ENCODE peak calls at places on chromosome 15, in seven cellular contexts. One of them, this sample, is unnamed.

GRCh38 chr15:40443255-40443654 is 2.5 kb downstream of the BAHD1 start:
- DNase-seq in psoas muscle: no peak
- DNase-seq in body of pancreas: no peak
- DNase-seq in WERI-Rb-1: no peak
- DNase-seq in CD8-positive, alpha-beta T cell: no peak
- DNase-seq in tibial artery: no peak
- DNase-seq in upper lobe of right lung: no peak
- DNase-seq in this sample: no peak

GRCh38 chr15:92907229-92907628 is 7.1 kb downstream of the CHD2 start:
- DNase-seq in psoas muscle: no peak
- DNase-seq in body of pancreas: no peak
- DNase-seq in WERI-Rb-1: no peak
- DNase-seq in CD8-positive, alpha-beta T cell: no peak
- DNase-seq in tibial artery: no peak
- DNase-seq in upper lobe of right lung: no peak
- DNase-seq in this sample: no peak

GRCh38 chr15:62545392-62546227 is 380.5 kb upstream of the C2CD4B start:
- DNase-seq in psoas muscle: peak
- DNase-seq in body of pancreas: peak
- DNase-seq in WERI-Rb-1: no peak
- DNase-seq in CD8-positive, alpha-beta T cell: no peak
- DNase-seq in tibial artery: peak
- DNase-seq in upper lobe of right lung: no peak
- DNase-seq in this sample: no peak

GRCh38 chr15:63434567-63435219 is 53.0 kb upstream of the CA12 start:
- DNase-seq in psoas muscle: no peak
- DNase-seq in body of pancreas: no peak
- DNase-seq in WERI-Rb-1: no peak
- DNase-seq in CD8-positive, alpha-beta T cell: no peak
- DNase-seq in tibial artery: no peak
- DNase-seq in upper lobe of right lung: no peak
- DNase-seq in this sample: no peak

GRCh38 chr15:62845239-62846126 is 197.1 kb upstream of the TPM1 start:
- DNase-seq in psoas muscle: no peak
- DNase-seq in body of pancreas: no peak
- DNase-seq in WERI-Rb-1: no peak
- DNase-seq in CD8-positive, alpha-beta T cell: no peak
- DNase-seq in tibial artery: no peak
- DNase-seq in upper lobe of right lung: no peak
- DNase-seq in this sample: no peak

GRCh38 chr15:101439920-101440319 is 49.6 kb downstream of the PCSK6 start:
- DNase-seq in psoas muscle: no peak
- DNase-seq in body of pancreas: peak
- DNase-seq in WERI-Rb-1: no peak
- DNase-seq in CD8-positive, alpha-beta T cell: no peak
- DNase-seq in tibial artery: no peak
- DNase-seq in upper lobe of right lung: no peak
- DNase-seq in this sample: no peak

GRCh38 chr15:80498652-80499051 is 94.5 kb downstream of the ARNT2 start:
- DNase-seq in psoas muscle: no peak
- DNase-seq in body of pancreas: no peak
- DNase-seq in WERI-Rb-1: no peak
- DNase-seq in CD8-positive, alpha-beta T cell: peak
- DNase-seq in tibial artery: no peak
- DNase-seq in upper lobe of right lung: no peak
- DNase-seq in this sample: no peak

GRCh38 chr15:36707884-36708430 is 128.5 kb downstream of the CDIN1 start:
- DNase-seq in psoas muscle: no peak
- DNase-seq in body of pancreas: no peak
- DNase-seq in WERI-Rb-1: no peak
- DNase-seq in CD8-positive, alpha-beta T cell: no peak
- DNase-seq in tibial artery: no peak
- DNase-seq in upper lobe of right lung: no peak
- DNase-seq in this sample: no peak

GRCh38 chr15:78167227-78167888 is 18.2 kb downstream of the IDH3A start:
- DNase-seq in psoas muscle: no peak
- DNase-seq in body of pancreas: no peak
- DNase-seq in WERI-Rb-1: no peak
- DNase-seq in CD8-positive, alpha-beta T cell: no peak
- DNase-seq in tibial artery: no peak
- DNase-seq in upper lobe of right lung: no peak
- DNase-seq in this sample: no peak

GRCh38 chr15:34514251-34514760 is 69.1 kb downstream of the GOLGA8B start:
- DNase-seq in psoas muscle: peak
- DNase-seq in body of pancreas: peak
- DNase-seq in WERI-Rb-1: peak
- DNase-seq in CD8-positive, alpha-beta T cell: no peak
- DNase-seq in tibial artery: no peak
- DNase-seq in upper lobe of right lung: no peak
- DNase-seq in this sample: no peak

GRCh38 chr15:36161781-36162212 is 417.6 kb upstream of the CDIN1 start:
- DNase-seq in psoas muscle: peak
- DNase-seq in body of pancreas: peak
- DNase-seq in WERI-Rb-1: no peak
- DNase-seq in CD8-positive, alpha-beta T cell: no peak
- DNase-seq in tibial artery: peak
- DNase-seq in upper lobe of right lung: no peak
- DNase-seq in this sample: no peak

GRCh38 chr15:92661069-92661468 is 5.5 kb upstream of the FAM174B start:
- DNase-seq in psoas muscle: no peak
- DNase-seq in body of pancreas: no peak
- DNase-seq in WERI-Rb-1: no peak
- DNase-seq in CD8-positive, alpha-beta T cell: no peak
- DNase-seq in tibial artery: no peak
- DNase-seq in upper lobe of right lung: no peak
- DNase-seq in this sample: no peak

GRCh38 chr15:51030649-51031316 is 63.9 kb downstream of the TNFAIP8L3 start:
- DNase-seq in psoas muscle: no peak
- DNase-seq in body of pancreas: peak
- DNase-seq in WERI-Rb-1: no peak
- DNase-seq in CD8-positive, alpha-beta T cell: no peak
- DNase-seq in tibial artery: peak
- DNase-seq in upper lobe of right lung: no peak
- DNase-seq in this sample: no peak

DNA sequence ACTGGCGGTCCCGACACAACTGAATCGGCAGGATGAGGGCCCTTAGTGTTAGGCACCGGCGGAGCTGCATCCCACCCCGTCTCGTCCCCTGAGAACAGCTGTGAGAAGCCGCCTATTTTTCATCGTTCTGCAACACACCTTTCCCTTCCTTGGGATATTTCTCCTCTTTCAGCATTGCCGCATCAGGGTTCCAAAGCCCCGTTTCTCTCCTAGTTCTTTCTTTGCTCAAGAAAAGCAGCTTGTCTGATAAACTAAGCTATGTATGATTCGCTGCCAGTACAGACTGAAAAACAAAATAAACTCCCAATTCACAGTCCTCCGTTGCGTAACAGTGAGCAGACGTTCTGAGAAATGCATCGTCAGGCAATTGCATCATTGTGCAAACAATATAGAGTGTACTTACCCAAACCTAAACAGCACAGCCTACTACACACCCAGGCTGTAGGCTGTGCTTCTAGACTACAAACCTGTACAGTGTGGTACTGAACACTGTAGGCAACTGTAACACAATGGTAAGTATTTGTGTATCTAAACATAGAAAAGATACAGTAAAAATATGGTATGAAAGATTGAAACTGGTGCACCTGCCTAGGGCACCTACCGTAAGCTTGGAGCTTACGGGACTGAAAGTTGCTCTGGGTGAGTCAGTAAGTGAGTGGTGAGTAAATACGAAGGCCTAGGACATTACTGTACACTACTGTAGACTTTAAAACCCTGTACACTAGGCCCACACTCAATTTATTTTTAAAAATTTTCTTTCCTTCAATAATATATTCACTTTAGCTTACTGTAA is 8.9 kb upstream of the ADAMTS17 start:
- DNase-seq in psoas muscle: no peak
- DNase-seq in body of pancreas: peak
- DNase-seq in WERI-Rb-1: no peak
- DNase-seq in CD8-positive, alpha-beta T cell: no peak
- DNase-seq in tibial artery: peak
- DNase-seq in upper lobe of right lung: no peak
- DNase-seq in this sample: no peak
- H3K27ac ChIP-seq in psoas muscle: peak
- H3K27ac ChIP-seq in body of pancreas: peak
- H3K27ac ChIP-seq in WERI-Rb-1: no peak
- H3K27ac ChIP-seq in CD8-positive, alpha-beta T cell: no peak
- H3K27ac ChIP-seq in tibial artery: peak
- H3K27ac ChIP-seq in upper lobe of right lung: peak
- H3K27ac ChIP-seq in this sample: peak

DNA sequence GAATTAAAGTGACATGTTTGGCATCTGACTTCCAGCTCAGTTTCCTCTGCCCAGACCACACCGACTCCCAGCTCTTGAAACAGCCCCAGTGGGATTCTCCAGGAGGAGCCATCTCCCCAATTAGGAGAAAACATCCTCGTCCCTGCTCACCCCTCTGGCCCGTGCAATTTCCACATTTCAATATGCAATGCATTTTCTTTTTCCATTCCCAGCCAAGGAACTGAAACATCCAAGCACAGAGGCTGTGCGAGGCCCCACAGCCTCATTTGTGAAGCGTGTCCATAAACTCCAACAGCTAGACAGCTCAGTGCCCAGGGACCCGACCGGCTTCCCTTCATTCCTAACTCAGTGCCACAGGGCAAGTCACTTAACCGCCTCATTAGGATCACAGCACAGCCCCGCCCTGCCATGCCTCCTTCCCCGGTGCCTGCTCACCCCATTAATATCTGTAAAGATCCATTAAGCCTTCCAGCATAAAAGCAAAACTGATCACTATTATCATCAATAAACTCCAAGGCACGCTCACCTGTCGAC is 204.2 kb upstream of the IGF1R start:
- DNase-seq in psoas muscle: no peak
- DNase-seq in body of pancreas: no peak
- DNase-seq in WERI-Rb-1: no peak
- DNase-seq in CD8-positive, alpha-beta T cell: no peak
- DNase-seq in tibial artery: no peak
- DNase-seq in upper lobe of right lung: no peak
- DNase-seq in this sample: no peak
- H3K27ac ChIP-seq in psoas muscle: no peak
- H3K27ac ChIP-seq in body of pancreas: no peak
- H3K27ac ChIP-seq in WERI-Rb-1: no peak
- H3K27ac ChIP-seq in CD8-positive, alpha-beta T cell: no peak
- H3K27ac ChIP-seq in tibial artery: no peak
- H3K27ac ChIP-seq in upper lobe of right lung: no peak
- H3K27ac ChIP-seq in this sample: no peak

GRCh38 chr15:57591237-57591821 is 375 bp upstream of the MYZAP start:
- DNase-seq in psoas muscle: no peak
- DNase-seq in body of pancreas: peak
- DNase-seq in WERI-Rb-1: no peak
- DNase-seq in CD8-positive, alpha-beta T cell: no peak
- DNase-seq in tibial artery: no peak
- DNase-seq in upper lobe of right lung: no peak
- DNase-seq in this sample: no peak

GRCh38 chr15:57589276-57590073 is 2.2 kb upstream of the MYZAP start:
- DNase-seq in psoas muscle: peak
- DNase-seq in body of pancreas: peak
- DNase-seq in WERI-Rb-1: no peak
- DNase-seq in CD8-positive, alpha-beta T cell: no peak
- DNase-seq in tibial artery: peak
- DNase-seq in upper lobe of right lung: no peak
- DNase-seq in this sample: no peak

GRCh38 chr15:57592836-57593420 is 1.2 kb downstream of the MYZAP start:
- DNase-seq in psoas muscle: no peak
- DNase-seq in body of pancreas: no peak
- DNase-seq in WERI-Rb-1: no peak
- DNase-seq in CD8-positive, alpha-beta T cell: no peak
- DNase-seq in tibial artery: no peak
- DNase-seq in upper lobe of right lung: no peak
- DNase-seq in this sample: no peak

GRCh38 chr15:57592426-57592825 is 722 bp downstream of the MYZAP start:
- DNase-seq in psoas muscle: no peak
- DNase-seq in body of pancreas: no peak
- DNase-seq in WERI-Rb-1: no peak
- DNase-seq in CD8-positive, alpha-beta T cell: no peak
- DNase-seq in tibial artery: no peak
- DNase-seq in upper lobe of right lung: no peak
- DNase-seq in this sample: no peak

DNA sequence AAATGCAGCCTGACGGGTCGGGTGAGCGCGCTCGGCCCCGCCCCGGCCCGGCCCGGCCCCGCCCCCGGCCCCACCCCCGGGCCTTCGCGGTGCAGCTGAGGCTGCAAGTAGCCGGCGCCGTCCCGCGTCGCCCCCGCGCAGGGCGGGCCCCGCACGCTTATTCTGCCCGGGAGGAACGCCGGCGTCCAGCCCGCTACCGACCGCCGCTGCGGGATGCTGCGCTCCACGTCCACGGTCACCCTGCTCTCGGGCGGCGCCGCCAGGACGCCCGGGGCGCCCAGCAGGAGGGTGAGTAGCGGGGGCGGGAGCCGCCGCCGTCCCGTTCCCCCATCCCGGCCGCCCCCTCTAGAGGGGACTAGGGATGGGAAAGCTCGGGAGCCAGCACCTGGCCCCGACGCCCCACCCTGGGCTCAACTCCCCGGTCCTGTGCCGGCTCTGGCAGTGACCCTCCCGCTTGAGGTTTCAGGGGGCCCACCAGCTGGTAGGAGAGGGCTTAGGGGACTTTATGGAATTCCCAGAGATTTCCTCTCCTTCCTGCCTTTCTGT is at the start of gene MYZAP:
- DNase-seq in psoas muscle: peak
- DNase-seq in body of pancreas: peak
- DNase-seq in WERI-Rb-1: peak
- DNase-seq in CD8-positive, alpha-beta T cell: no peak
- DNase-seq in tibial artery: peak
- DNase-seq in upper lobe of right lung: peak
- DNase-seq in this sample: no peak
- H3K27ac ChIP-seq in psoas muscle: peak
- H3K27ac ChIP-seq in body of pancreas: peak
- H3K27ac ChIP-seq in WERI-Rb-1: no peak
- H3K27ac ChIP-seq in CD8-positive, alpha-beta T cell: no peak
- H3K27ac ChIP-seq in tibial artery: peak
- H3K27ac ChIP-seq in upper lobe of right lung: peak
- H3K27ac ChIP-seq in this sample: peak

GRCh38 chr15:64701051-64701450 is 74.3 kb downstream of the RBPMS2 start:
- DNase-seq in psoas muscle: no peak
- DNase-seq in body of pancreas: no peak
- DNase-seq in WERI-Rb-1: no peak
- DNase-seq in CD8-positive, alpha-beta T cell: no peak
- DNase-seq in tibial artery: no peak
- DNase-seq in upper lobe of right lung: no peak
- DNase-seq in this sample: no peak

GRCh38 chr15:64705006-64705405 is 70.4 kb downstream of the RBPMS2 start:
- DNase-seq in psoas muscle: no peak
- DNase-seq in body of pancreas: no peak
- DNase-seq in WERI-Rb-1: no peak
- DNase-seq in CD8-positive, alpha-beta T cell: no peak
- DNase-seq in tibial artery: no peak
- DNase-seq in upper lobe of right lung: no peak
- DNase-seq in this sample: no peak

GRCh38 chr15:64702816-64703631 is 72.4 kb downstream of the RBPMS2 start:
- DNase-seq in psoas muscle: peak
- DNase-seq in body of pancreas: peak
- DNase-seq in WERI-Rb-1: peak
- DNase-seq in CD8-positive, alpha-beta T cell: peak
- DNase-seq in tibial artery: peak
- DNase-seq in upper lobe of right lung: peak
- DNase-seq in this sample: peak

GRCh38 chr15:64701482-64701881 is 73.9 kb downstream of the RBPMS2 start:
- DNase-seq in psoas muscle: no peak
- DNase-seq in body of pancreas: no peak
- DNase-seq in WERI-Rb-1: no peak
- DNase-seq in CD8-positive, alpha-beta T cell: no peak
- DNase-seq in tibial artery: no peak
- DNase-seq in upper lobe of right lung: no peak
- DNase-seq in this sample: no peak

GRCh38 chr15:64703632-64703959 is 71.8 kb downstream of the RBPMS2 start:
- DNase-seq in psoas muscle: no peak
- DNase-seq in body of pancreas: no peak
- DNase-seq in WERI-Rb-1: no peak
- DNase-seq in CD8-positive, alpha-beta T cell: no peak
- DNase-seq in tibial artery: no peak
- DNase-seq in upper lobe of right lung: no peak
- DNase-seq in this sample: no peak
- H3K27ac ChIP-seq in psoas muscle: peak
- H3K27ac ChIP-seq in body of pancreas: peak
- H3K27ac ChIP-seq in WERI-Rb-1: peak
- H3K27ac ChIP-seq in CD8-positive, alpha-beta T cell: peak
- H3K27ac ChIP-seq in tibial artery: peak
- H3K27ac ChIP-seq in upper lobe of right lung: peak
- H3K27ac ChIP-seq in this sample: peak

This sample was measured in esophagus squamous epithelium.